ENCODE peak calls at places on chromosomes 3 and 15, in four cellular contexts. L is thyroid gland, C is Peyer's patch, X is ovary. I is an unnamed sample.

GRCh38 chr3:71372369-71372768 is 211.2 kb downstream of the FOXP1 start:
- DNase-seq in L (no peak), C (no peak), X (no peak), I (no peak)

GRCh38 chr3:9020396-9020795 is 57.1 kb upstream of the RAD18 start:
- DNase-seq in L (no peak), C (no peak), X (no peak), I (no peak)

GRCh38 chr3:156174229-156174847 is 54.0 kb downstream of the KCNAB1 start:
- DNase-seq in L (peak), C (no peak), X (no peak), I (no peak)

GRCh38 chr15:96322401-96323249 is 7.9 kb upstream of the NR2F2 start:
- DNase-seq in L (no peak), C (no peak), X (peak), I (no peak)

GRCh38 chr3:16482194-16482769 is 31.2 kb downstream of the RFTN1 start:
- DNase-seq in L (no peak), C (no peak), X (no peak), I (no peak)

GRCh38 chr15:48440084-48440483 is 108.9 kb downstream of the DUT start:
- DNase-seq in L (peak), C (no peak), X (peak), I (no peak)

GRCh38 chr15:92244703-92245102 is 149.0 kb upstream of the ST8SIA2 start:
- DNase-seq in L (no peak), C (no peak), X (no peak), I (no peak)

GRCh38 chr15:41061667-41062066 is 54.4 kb downstream of the INO80 start:
- DNase-seq in L (no peak), C (no peak), X (no peak), I (no peak)

GRCh38 chr3:122564155-122564912 is at the start of the genes DTX3L and PARP9:
- DNase-seq in L (peak), C (peak), X (peak), I (peak)

DNA sequence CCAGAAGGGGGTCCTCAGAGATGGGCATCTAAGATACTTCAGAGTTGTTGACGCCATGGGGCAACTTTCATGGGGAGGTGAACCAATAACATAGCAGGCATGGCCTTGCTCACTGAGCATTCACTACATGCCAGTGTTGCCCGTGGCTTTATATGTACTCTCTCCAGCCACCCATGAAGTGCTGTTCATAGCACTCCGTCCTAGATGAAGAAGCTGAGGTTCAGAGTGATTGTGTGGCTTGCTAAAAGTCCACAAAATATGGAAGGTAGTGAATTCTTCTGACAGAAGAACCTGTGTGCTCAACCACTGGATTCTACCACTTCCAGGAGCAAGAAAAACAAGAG is 9.8 kb upstream of the SEMA4B start:
- DNase-seq in L (peak), C (no peak), X (no peak), I (no peak)
- TF ChIP-seq POLR2A in L (no peak), C (no peak), X (no peak), I (no peak)

DNA sequence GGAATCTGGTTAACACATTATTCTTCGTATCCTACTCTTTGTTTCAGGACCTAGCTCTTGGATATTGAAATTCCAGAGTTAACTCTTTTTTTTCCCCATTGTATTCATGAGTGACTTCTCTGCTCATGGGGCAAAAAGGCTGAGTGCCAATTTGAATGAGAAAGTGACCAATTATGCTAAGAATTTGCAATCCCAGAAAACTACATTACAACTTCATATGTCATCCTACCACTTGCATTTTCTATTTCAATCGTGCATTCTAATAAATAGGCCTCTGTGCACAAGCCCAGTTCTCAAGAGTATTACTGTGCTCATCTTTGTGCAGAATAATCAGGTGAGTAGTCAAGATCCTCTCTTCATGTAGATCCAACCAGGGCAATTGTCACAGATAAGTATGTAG is 537.8 kb downstream of the OTOL1 start:
- DNase-seq in L (no peak), C (no peak), X (no peak), I (no peak)
- TF ChIP-seq POLR2A in L (no peak), C (no peak), X (no peak), I (no peak)

DNA sequence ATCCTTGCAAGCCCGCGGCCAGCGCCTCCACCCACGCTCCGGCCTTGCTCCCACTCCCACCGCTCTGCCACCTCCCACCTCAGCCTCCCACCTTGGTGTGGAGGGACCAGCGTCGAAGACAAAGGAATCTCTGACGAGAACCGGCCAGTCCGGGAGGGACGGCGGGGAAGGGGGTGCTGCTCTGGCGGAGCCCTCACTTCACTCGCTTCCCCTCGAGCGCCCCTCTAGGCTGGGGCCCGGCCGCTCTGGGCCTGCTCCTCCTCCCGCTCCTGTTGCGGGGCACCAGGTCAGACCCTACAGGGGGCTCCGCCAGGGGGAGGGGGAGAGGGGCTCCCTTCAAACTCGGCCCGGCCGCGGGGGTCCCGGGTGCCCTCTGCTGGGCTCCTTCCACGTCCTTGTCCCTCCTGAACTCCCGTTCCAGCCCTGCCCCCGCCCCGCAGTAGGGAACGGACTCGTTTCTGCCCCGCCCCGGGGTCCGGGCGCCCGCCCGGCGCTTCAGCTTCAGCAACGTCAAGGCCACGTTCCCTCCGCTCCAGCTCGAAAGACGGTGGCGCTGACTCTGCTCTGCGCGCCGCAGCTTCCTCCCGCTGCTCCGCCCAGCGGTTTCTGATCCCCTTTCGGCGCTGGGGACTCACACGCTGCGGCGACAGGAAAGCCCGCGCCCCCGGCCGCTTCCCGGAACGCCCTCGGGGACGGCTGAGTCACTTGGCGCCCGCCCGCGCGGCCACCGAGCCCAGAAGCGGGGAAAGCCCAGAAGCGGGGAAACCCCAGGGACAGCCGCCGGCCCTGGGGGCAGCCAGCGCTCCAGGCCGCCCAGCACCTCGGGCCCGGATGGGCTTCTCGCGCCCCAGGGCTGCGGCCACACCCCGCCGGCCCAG is 28.6 kb downstream of the ARHGAP31 start:
- DNase-seq in L (peak), C (peak), X (peak), I (peak)
- TF ChIP-seq POLR2A in L (no peak), C (no peak), X (peak), I (peak)

DNA sequence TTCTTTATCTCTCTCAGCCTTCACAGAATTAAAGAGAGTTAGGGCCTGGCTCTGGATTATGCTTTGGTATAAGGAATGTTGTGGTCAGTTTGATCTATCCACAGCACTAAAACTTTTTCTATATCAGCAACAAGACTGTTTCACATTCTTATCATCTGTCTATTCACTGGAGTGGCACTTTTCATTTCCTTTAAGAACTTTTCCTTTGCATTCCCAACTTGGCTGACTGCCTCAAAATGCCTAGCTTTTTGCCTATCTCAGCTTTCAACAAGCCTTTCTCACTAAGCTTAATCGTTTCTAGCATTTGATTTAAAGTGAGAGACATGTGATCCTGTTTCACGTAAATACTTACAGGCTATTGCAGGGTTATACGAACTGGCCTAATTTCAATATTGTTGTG is 471.8 kb downstream of the GBE1 start:
- DNase-seq in L (no peak), C (no peak), X (no peak), I (no peak)
- TF ChIP-seq POLR2A in L (no peak), C (no peak), X (no peak), I (no peak)

GRCh38 chr15:80830677-80831076 is 51.5 kb downstream of the CEMIP start:
- DNase-seq in L (no peak), C (no peak), X (no peak), I (no peak)
- TF ChIP-seq POLR2A in L (no peak), C (no peak), X (no peak), I (no peak)

GRCh38 chr3:127840671-127841070 is 18.4 kb upstream of the MGLL start:
- DNase-seq in L (no peak), C (no peak), X (no peak), I (no peak)

GRCh38 chr3:127839099-127839498 is 16.8 kb upstream of the MGLL start:
- DNase-seq in L (no peak), C (no peak), X (no peak), I (no peak)

GRCh38 chr3:127834771-127835170 is 12.5 kb upstream of the MGLL start:
- DNase-seq in L (no peak), C (no peak), X (no peak), I (no peak)

GRCh38 chr3:127833281-127834032 is 11.1 kb upstream of the MGLL start:
- DNase-seq in L (no peak), C (no peak), X (no peak), I (no peak)

DNA sequence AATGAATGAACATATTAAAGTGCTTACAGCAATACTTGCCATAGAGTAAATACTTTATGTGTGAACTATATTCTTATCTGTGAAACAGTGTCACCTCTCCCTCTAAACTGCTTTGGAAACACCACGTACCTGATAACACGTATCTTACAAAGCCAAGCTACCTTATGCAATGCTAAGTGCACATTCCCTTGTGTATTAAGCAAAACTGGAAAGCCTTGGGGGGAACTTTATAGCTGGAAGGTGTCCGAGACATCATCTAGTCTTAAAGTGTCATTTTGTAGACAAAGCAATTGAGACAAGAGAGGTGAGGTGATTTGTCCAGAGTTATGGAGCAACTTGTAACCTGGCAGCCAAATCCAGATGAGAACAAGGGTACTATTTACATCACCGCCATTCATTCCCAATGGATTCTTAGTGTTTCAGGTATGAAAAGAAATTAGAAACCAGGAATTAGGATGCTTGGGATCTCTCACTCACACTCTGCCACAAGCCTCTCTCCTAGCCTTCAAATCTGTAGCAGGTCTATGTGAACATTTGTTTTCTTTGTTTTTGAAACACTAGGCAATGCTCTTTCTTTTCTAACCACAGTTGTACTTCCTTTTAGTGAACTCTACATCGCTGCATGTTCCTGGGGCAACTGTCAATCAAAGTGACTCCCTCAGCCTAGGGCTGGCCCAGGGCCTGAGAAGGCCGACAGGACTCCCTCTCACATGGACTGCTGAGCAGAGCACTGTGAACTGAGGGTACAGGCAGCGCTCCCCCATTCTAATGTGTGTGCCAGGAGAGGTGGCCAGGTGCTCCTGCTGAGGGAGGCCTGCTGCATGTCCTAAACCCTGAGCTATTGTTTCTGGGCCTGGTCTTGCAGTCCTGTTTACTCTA is 13.9 kb upstream of the MGLL start:
- DNase-seq in L (no peak), C (no peak), X (no peak), I (no peak)
- TF ChIP-seq POLR2A in L (no peak), C (no peak), X (no peak), I (no peak)

DNA sequence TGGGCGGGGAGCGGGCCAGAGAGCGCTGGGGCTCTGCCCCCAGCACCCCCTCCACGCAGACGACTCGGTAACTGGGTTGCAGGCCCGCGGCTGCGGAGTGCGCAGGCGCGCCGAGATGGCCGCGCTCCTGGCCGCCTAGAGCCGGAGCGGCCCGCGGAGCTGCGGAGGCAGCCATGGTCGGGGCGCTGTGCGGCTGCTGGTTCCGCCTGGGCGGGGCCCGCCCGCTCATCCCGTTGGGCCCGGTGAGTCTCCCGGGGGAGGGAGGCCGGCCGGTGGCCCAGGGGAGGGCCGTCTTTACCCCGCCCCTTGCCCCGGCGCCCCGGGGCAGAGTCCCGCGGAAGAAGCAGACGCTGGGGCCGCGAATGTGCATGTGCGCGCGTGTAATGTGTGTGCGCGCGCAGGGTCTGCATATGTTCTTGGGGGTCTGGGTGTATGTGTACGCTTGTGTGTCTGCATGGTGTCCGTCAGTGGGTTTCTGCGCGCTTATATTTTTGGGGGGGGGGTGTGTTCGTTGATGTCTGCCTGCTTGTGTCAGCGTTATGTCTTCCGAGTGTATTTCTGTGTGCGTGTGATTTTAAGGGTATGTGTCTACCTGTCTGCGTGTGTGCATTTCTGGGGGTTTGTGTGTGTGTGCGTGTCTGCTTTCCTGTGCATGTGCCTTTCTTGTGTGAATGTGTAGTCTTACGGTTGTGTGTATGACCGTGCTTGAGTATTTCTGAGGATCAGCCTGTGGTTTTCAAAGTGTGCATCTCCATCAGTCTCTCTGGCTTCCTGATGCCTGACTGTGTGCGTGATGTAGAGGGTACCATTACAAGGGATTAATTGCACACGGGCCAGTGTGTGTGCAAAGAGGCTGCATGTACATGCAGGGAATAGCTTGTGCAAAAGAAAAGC is at the start of gene ABHD14A:
- DNase-seq in L (peak), C (peak), X (peak), I (peak)
- TF ChIP-seq POLR2A in L (no peak), C (peak), X (peak), I (peak)

GRCh38 chr3:101530213-101531047 is 17.4 kb upstream of the SENP7 start:
- DNase-seq in L (no peak), C (no peak), X (no peak), I (no peak)
- TF ChIP-seq POLR2A in L (no peak), C (no peak), X (no peak), I (no peak)